ENCODE peak calls at places on chromosomes 6 and 20, in nine cellular contexts. One of them, this sample, is unnamed.

GRCh38 chr20:64244281-64244805 is 11.2 kb upstream of the PCMTD2 start:
- DNase-seq in thoracic aorta: no peak
- DNase-seq in breast epithelium: no peak
- DNase-seq in cardiac muscle cell: no peak
- DNase-seq in mammary epithelial cell: no peak
- DNase-seq in OCI-LY7: no peak
- DNase-seq in kidney: no peak
- DNase-seq in prostate gland: no peak
- DNase-seq in CD8-positive, alpha-beta T cell: no peak
- DNase-seq in this sample: no peak

GRCh38 chr6:158996863-158997262 is 3.1 kb downstream of the RSPH3 start:
- DNase-seq in thoracic aorta: no peak
- DNase-seq in breast epithelium: no peak
- DNase-seq in cardiac muscle cell: no peak
- DNase-seq in mammary epithelial cell: no peak
- DNase-seq in OCI-LY7: no peak
- DNase-seq in kidney: no peak
- DNase-seq in prostate gland: no peak
- DNase-seq in CD8-positive, alpha-beta T cell: no peak
- DNase-seq in this sample: no peak

GRCh38 chr6:140140891-140141290 is 766.4 kb upstream of the CITED2 start:
- DNase-seq in thoracic aorta: no peak
- DNase-seq in breast epithelium: no peak
- DNase-seq in cardiac muscle cell: no peak
- DNase-seq in mammary epithelial cell: no peak
- DNase-seq in OCI-LY7: no peak
- DNase-seq in kidney: no peak
- DNase-seq in prostate gland: no peak
- DNase-seq in CD8-positive, alpha-beta T cell: no peak
- DNase-seq in this sample: no peak

GRCh38 chr20:11112837-11113236 is 439.0 kb upstream of the JAG1 start:
- DNase-seq in thoracic aorta: no peak
- DNase-seq in breast epithelium: no peak
- DNase-seq in cardiac muscle cell: no peak
- DNase-seq in mammary epithelial cell: peak
- DNase-seq in OCI-LY7: no peak
- DNase-seq in kidney: no peak
- DNase-seq in prostate gland: no peak
- DNase-seq in CD8-positive, alpha-beta T cell: no peak
- DNase-seq in this sample: no peak

GRCh38 chr20:7196481-7196880 is 429.0 kb downstream of the BMP2 start:
- DNase-seq in thoracic aorta: no peak
- DNase-seq in breast epithelium: no peak
- DNase-seq in cardiac muscle cell: no peak
- DNase-seq in mammary epithelial cell: peak
- DNase-seq in OCI-LY7: no peak
- DNase-seq in kidney: no peak
- DNase-seq in prostate gland: no peak
- DNase-seq in CD8-positive, alpha-beta T cell: no peak
- DNase-seq in this sample: no peak

GRCh38 chr6:21200056-21200870 is 393.3 kb upstream of the SOX4 start:
- DNase-seq in thoracic aorta: no peak
- DNase-seq in breast epithelium: no peak
- DNase-seq in cardiac muscle cell: peak
- DNase-seq in mammary epithelial cell: no peak
- DNase-seq in OCI-LY7: no peak
- DNase-seq in kidney: no peak
- DNase-seq in prostate gland: no peak
- DNase-seq in CD8-positive, alpha-beta T cell: no peak
- DNase-seq in this sample: no peak

GRCh38 chr6:31121131-31121790 is 1.0 kb upstream of the CDSN start:
- DNase-seq in thoracic aorta: no peak
- DNase-seq in breast epithelium: no peak
- DNase-seq in cardiac muscle cell: no peak
- DNase-seq in mammary epithelial cell: no peak
- DNase-seq in OCI-LY7: no peak
- DNase-seq in kidney: peak
- DNase-seq in prostate gland: no peak
- DNase-seq in CD8-positive, alpha-beta T cell: no peak
- DNase-seq in this sample: no peak

GRCh38 chr6:95413789-95414188 is 163.5 kb upstream of the MANEA start:
- DNase-seq in thoracic aorta: no peak
- DNase-seq in breast epithelium: no peak
- DNase-seq in cardiac muscle cell: no peak
- DNase-seq in mammary epithelial cell: no peak
- DNase-seq in OCI-LY7: no peak
- DNase-seq in kidney: no peak
- DNase-seq in prostate gland: no peak
- DNase-seq in CD8-positive, alpha-beta T cell: no peak
- DNase-seq in this sample: no peak

GRCh38 chr6:11681357-11681756 is 97.2 kb downstream of the ADTRP start:
- DNase-seq in thoracic aorta: no peak
- DNase-seq in breast epithelium: no peak
- DNase-seq in cardiac muscle cell: no peak
- DNase-seq in mammary epithelial cell: no peak
- DNase-seq in OCI-LY7: no peak
- DNase-seq in kidney: no peak
- DNase-seq in prostate gland: no peak
- DNase-seq in CD8-positive, alpha-beta T cell: no peak
- DNase-seq in this sample: no peak

GRCh38 chr20:57420571-57421257 is 29.5 kb downstream of the RBM38 start:
- DNase-seq in thoracic aorta: no peak
- DNase-seq in breast epithelium: no peak
- DNase-seq in cardiac muscle cell: no peak
- DNase-seq in mammary epithelial cell: no peak
- DNase-seq in OCI-LY7: no peak
- DNase-seq in kidney: no peak
- DNase-seq in prostate gland: no peak
- DNase-seq in CD8-positive, alpha-beta T cell: no peak
- DNase-seq in this sample: no peak

GRCh38 chr6:30847421-30847970 is 36.8 kb upstream of the DDR1 start:
- DNase-seq in thoracic aorta: no peak
- DNase-seq in breast epithelium: no peak
- DNase-seq in cardiac muscle cell: no peak
- DNase-seq in mammary epithelial cell: no peak
- DNase-seq in OCI-LY7: no peak
- DNase-seq in kidney: peak
- DNase-seq in prostate gland: no peak
- DNase-seq in CD8-positive, alpha-beta T cell: no peak
- DNase-seq in this sample: no peak

GRCh38 chr6:105321728-105322127 is 81.2 kb downstream of the PREP start:
- DNase-seq in thoracic aorta: no peak
- DNase-seq in breast epithelium: no peak
- DNase-seq in cardiac muscle cell: no peak
- DNase-seq in mammary epithelial cell: no peak
- DNase-seq in OCI-LY7: no peak
- DNase-seq in kidney: no peak
- DNase-seq in prostate gland: no peak
- DNase-seq in CD8-positive, alpha-beta T cell: no peak
- DNase-seq in this sample: no peak

GRCh38 chr6:102300350-102300749 is 906.8 kb downstream of the GRIK2 start:
- DNase-seq in thoracic aorta: no peak
- DNase-seq in breast epithelium: no peak
- DNase-seq in cardiac muscle cell: no peak
- DNase-seq in mammary epithelial cell: peak
- DNase-seq in OCI-LY7: no peak
- DNase-seq in kidney: no peak
- DNase-seq in prostate gland: no peak
- DNase-seq in CD8-positive, alpha-beta T cell: no peak
- DNase-seq in this sample: no peak

GRCh38 chr6:32177182-32177787 is 920 bp upstream of the RNF5 start:
- DNase-seq in thoracic aorta: no peak
- DNase-seq in breast epithelium: peak
- DNase-seq in cardiac muscle cell: peak
- DNase-seq in mammary epithelial cell: no peak
- DNase-seq in OCI-LY7: no peak
- DNase-seq in kidney: peak
- DNase-seq in prostate gland: no peak
- DNase-seq in CD8-positive, alpha-beta T cell: no peak
- DNase-seq in this sample: no peak

GRCh38 chr20:64113796-64114355 is 6.5 kb upstream of the NPBWR2 start:
- DNase-seq in thoracic aorta: no peak
- DNase-seq in breast epithelium: no peak
- DNase-seq in cardiac muscle cell: no peak
- DNase-seq in mammary epithelial cell: no peak
- DNase-seq in OCI-LY7: no peak
- DNase-seq in kidney: peak
- DNase-seq in prostate gland: no peak
- DNase-seq in CD8-positive, alpha-beta T cell: no peak
- DNase-seq in this sample: no peak

GRCh38 chr6:39281312-39281980 is 32.8 kb downstream of the KCNK17 start:
- DNase-seq in thoracic aorta: no peak
- DNase-seq in breast epithelium: no peak
- DNase-seq in cardiac muscle cell: no peak
- DNase-seq in mammary epithelial cell: no peak
- DNase-seq in OCI-LY7: no peak
- DNase-seq in kidney: peak
- DNase-seq in prostate gland: no peak
- DNase-seq in CD8-positive, alpha-beta T cell: no peak
- DNase-seq in this sample: no peak

GRCh38 chr6:37485259-37485658 is 14.4 kb downstream of the CCDC167 start:
- DNase-seq in thoracic aorta: no peak
- DNase-seq in breast epithelium: no peak
- DNase-seq in cardiac muscle cell: peak
- DNase-seq in mammary epithelial cell: no peak
- DNase-seq in OCI-LY7: no peak
- DNase-seq in kidney: no peak
- DNase-seq in prostate gland: no peak
- DNase-seq in CD8-positive, alpha-beta T cell: no peak
- DNase-seq in this sample: no peak
- TF ChIP-seq CTCF in thoracic aorta: no peak
- TF ChIP-seq CTCF in breast epithelium: no peak
- TF ChIP-seq CTCF in cardiac muscle cell: peak
- TF ChIP-seq CTCF in mammary epithelial cell: no peak
- TF ChIP-seq CTCF in OCI-LY7: peak
- TF ChIP-seq CTCF in kidney: no peak
- TF ChIP-seq CTCF in prostate gland: no peak
- TF ChIP-seq CTCF in CD8-positive, alpha-beta T cell: no peak
- TF ChIP-seq CTCF in this sample: peak

GRCh38 chr6:170003027-170003426 is 251.6 kb downstream of the ERMARD start:
- DNase-seq in thoracic aorta: no peak
- DNase-seq in breast epithelium: no peak
- DNase-seq in cardiac muscle cell: no peak
- DNase-seq in mammary epithelial cell: no peak
- DNase-seq in OCI-LY7: no peak
- DNase-seq in kidney: no peak
- DNase-seq in prostate gland: no peak
- DNase-seq in CD8-positive, alpha-beta T cell: no peak
- DNase-seq in this sample: no peak
- TF ChIP-seq CTCF in thoracic aorta: no peak
- TF ChIP-seq CTCF in breast epithelium: no peak
- TF ChIP-seq CTCF in cardiac muscle cell: peak
- TF ChIP-seq CTCF in mammary epithelial cell: peak
- TF ChIP-seq CTCF in OCI-LY7: peak
- TF ChIP-seq CTCF in kidney: no peak
- TF ChIP-seq CTCF in prostate gland: no peak
- TF ChIP-seq CTCF in CD8-positive, alpha-beta T cell: no peak
- TF ChIP-seq CTCF in this sample: no peak

GRCh38 chr20:43715511-43715910 is 11.3 kb downstream of the GTSF1L start:
- DNase-seq in thoracic aorta: no peak
- DNase-seq in breast epithelium: no peak
- DNase-seq in cardiac muscle cell: no peak
- DNase-seq in mammary epithelial cell: no peak
- DNase-seq in OCI-LY7: no peak
- DNase-seq in kidney: no peak
- DNase-seq in prostate gland: no peak
- DNase-seq in CD8-positive, alpha-beta T cell: no peak
- DNase-seq in this sample: no peak
- TF ChIP-seq CTCF in thoracic aorta: no peak
- TF ChIP-seq CTCF in breast epithelium: no peak
- TF ChIP-seq CTCF in cardiac muscle cell: no peak
- TF ChIP-seq CTCF in mammary epithelial cell: no peak
- TF ChIP-seq CTCF in OCI-LY7: no peak
- TF ChIP-seq CTCF in kidney: no peak
- TF ChIP-seq CTCF in prostate gland: no peak
- TF ChIP-seq CTCF in CD8-positive, alpha-beta T cell: no peak
- TF ChIP-seq CTCF in this sample: no peak

GRCh38 chr20:21265457-21266190 is 37.5 kb upstream of the XRN2 start:
- DNase-seq in thoracic aorta: no peak
- DNase-seq in breast epithelium: no peak
- DNase-seq in cardiac muscle cell: no peak
- DNase-seq in mammary epithelial cell: no peak
- DNase-seq in OCI-LY7: no peak
- DNase-seq in kidney: no peak
- DNase-seq in prostate gland: no peak
- DNase-seq in CD8-positive, alpha-beta T cell: no peak
- DNase-seq in this sample: no peak

GRCh38 chr20:21270806-21271205 is 32.3 kb upstream of the XRN2 start:
- DNase-seq in thoracic aorta: no peak
- DNase-seq in breast epithelium: no peak
- DNase-seq in cardiac muscle cell: no peak
- DNase-seq in mammary epithelial cell: no peak
- DNase-seq in OCI-LY7: no peak
- DNase-seq in kidney: no peak
- DNase-seq in prostate gland: no peak
- DNase-seq in CD8-positive, alpha-beta T cell: no peak
- DNase-seq in this sample: no peak

GRCh38 chr20:21262812-21263211 is 40.3 kb upstream of the XRN2 start:
- DNase-seq in thoracic aorta: no peak
- DNase-seq in breast epithelium: no peak
- DNase-seq in cardiac muscle cell: no peak
- DNase-seq in mammary epithelial cell: no peak
- DNase-seq in OCI-LY7: no peak
- DNase-seq in kidney: no peak
- DNase-seq in prostate gland: no peak
- DNase-seq in CD8-positive, alpha-beta T cell: no peak
- DNase-seq in this sample: no peak

GRCh38 chr20:21269772-21270171 is 33.4 kb upstream of the XRN2 start:
- DNase-seq in thoracic aorta: no peak
- DNase-seq in breast epithelium: no peak
- DNase-seq in cardiac muscle cell: no peak
- DNase-seq in mammary epithelial cell: no peak
- DNase-seq in OCI-LY7: no peak
- DNase-seq in kidney: no peak
- DNase-seq in prostate gland: no peak
- DNase-seq in CD8-positive, alpha-beta T cell: no peak
- DNase-seq in this sample: no peak

DNA sequence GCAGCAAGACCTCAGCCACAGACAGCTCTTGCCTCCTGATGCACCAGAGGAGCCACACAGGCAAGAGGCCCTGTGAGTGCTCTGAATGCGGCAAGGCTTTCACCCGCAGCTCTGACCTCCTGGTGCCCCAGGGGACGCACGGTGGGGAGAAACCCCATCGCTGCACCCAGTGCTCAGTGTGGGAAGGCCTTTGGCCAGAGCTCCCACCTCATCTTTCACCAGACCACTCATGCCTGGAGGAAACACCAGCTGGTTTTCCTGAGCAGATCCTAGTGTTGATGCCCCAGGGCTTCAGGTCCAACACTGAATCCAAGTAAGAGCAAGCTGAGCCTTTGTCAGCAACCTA is 37.0 kb upstream of the XRN2 start:
- DNase-seq in thoracic aorta: no peak
- DNase-seq in breast epithelium: no peak
- DNase-seq in cardiac muscle cell: no peak
- DNase-seq in mammary epithelial cell: no peak
- DNase-seq in OCI-LY7: no peak
- DNase-seq in kidney: no peak
- DNase-seq in prostate gland: no peak
- DNase-seq in CD8-positive, alpha-beta T cell: no peak
- DNase-seq in this sample: no peak
- TF ChIP-seq CTCF in thoracic aorta: no peak
- TF ChIP-seq CTCF in breast epithelium: no peak
- TF ChIP-seq CTCF in cardiac muscle cell: no peak
- TF ChIP-seq CTCF in mammary epithelial cell: no peak
- TF ChIP-seq CTCF in OCI-LY7: no peak
- TF ChIP-seq CTCF in kidney: no peak
- TF ChIP-seq CTCF in prostate gland: no peak
- TF ChIP-seq CTCF in CD8-positive, alpha-beta T cell: no peak
- TF ChIP-seq CTCF in this sample: no peak